ENCODE peak calls at places on chromosome 22, in five cellular contexts. One of them, this sample, is unnamed.

GRCh38 chr22:23251445-23252093 is 71.3 kb downstream of the BCR start:
- DNase-seq in M059J: peak
- DNase-seq in brain microvascular endothelial cell: no peak
- DNase-seq in A549: peak
- DNase-seq in HL-60: no peak
- DNase-seq in this sample: no peak

GRCh38 chr22:37739000-37739399 is 42.2 kb downstream of the TRIOBP start:
- DNase-seq in M059J: no peak
- DNase-seq in brain microvascular endothelial cell: no peak
- DNase-seq in A549: no peak
- DNase-seq in HL-60: no peak
- DNase-seq in this sample: no peak

GRCh38 chr22:29093030-29093429 is 20.2 kb downstream of the KREMEN1 start:
- DNase-seq in M059J: no peak
- DNase-seq in brain microvascular endothelial cell: no peak
- DNase-seq in A549: no peak
- DNase-seq in HL-60: no peak
- DNase-seq in this sample: no peak

GRCh38 chr22:39090426-39091064 is 6.5 kb upstream of the APOBEC3H start:
- DNase-seq in M059J: peak
- DNase-seq in brain microvascular endothelial cell: no peak
- DNase-seq in A549: no peak
- DNase-seq in HL-60: no peak
- DNase-seq in this sample: peak

GRCh38 chr22:19773470-19774040 is 13.0 kb downstream of the TBX1 start:
- DNase-seq in M059J: no peak
- DNase-seq in brain microvascular endothelial cell: no peak
- DNase-seq in A549: no peak
- DNase-seq in HL-60: no peak
- DNase-seq in this sample: no peak

GRCh38 chr22:27632451-27633295 is 168.9 kb downstream of the MN1 start:
- DNase-seq in M059J: no peak
- DNase-seq in brain microvascular endothelial cell: no peak
- DNase-seq in A549: no peak
- DNase-seq in HL-60: no peak
- DNase-seq in this sample: no peak

GRCh38 chr22:25774575-25775026 is 32.6 kb downstream of the MYO18B start:
- DNase-seq in M059J: no peak
- DNase-seq in brain microvascular endothelial cell: no peak
- DNase-seq in A549: no peak
- DNase-seq in HL-60: no peak
- DNase-seq in this sample: no peak

GRCh38 chr22:44437493-44438015 is 60.5 kb downstream of the RTL6 start:
- DNase-seq in M059J: peak
- DNase-seq in brain microvascular endothelial cell: no peak
- DNase-seq in A549: no peak
- DNase-seq in HL-60: no peak
- DNase-seq in this sample: no peak

GRCh38 chr22:26066534-26066933 is 102.7 kb upstream of the SEZ6L start:
- DNase-seq in M059J: no peak
- DNase-seq in brain microvascular endothelial cell: no peak
- DNase-seq in A549: no peak
- DNase-seq in HL-60: no peak
- DNase-seq in this sample: no peak

GRCh38 chr22:44887941-44888366 is 121.9 kb downstream of the PHF21B start:
- DNase-seq in M059J: no peak
- DNase-seq in brain microvascular endothelial cell: no peak
- DNase-seq in A549: no peak
- DNase-seq in HL-60: no peak
- DNase-seq in this sample: no peak

GRCh38 chr22:17436981-17437410 is 67.7 kb downstream of the CECR2 start:
- DNase-seq in M059J: no peak
- DNase-seq in brain microvascular endothelial cell: no peak
- DNase-seq in A549: no peak
- DNase-seq in HL-60: no peak
- DNase-seq in this sample: no peak

GRCh38 chr22:31269892-31270574 is 22.3 kb downstream of the PIK3IP1 start:
- DNase-seq in M059J: no peak
- DNase-seq in brain microvascular endothelial cell: no peak
- DNase-seq in A549: no peak
- DNase-seq in HL-60: no peak
- DNase-seq in this sample: peak

GRCh38 chr22:42648368-42649260 is 578 bp downstream of the CYB5R3 start:
- DNase-seq in M059J: no peak
- DNase-seq in brain microvascular endothelial cell: no peak
- DNase-seq in A549: peak
- DNase-seq in HL-60: peak
- DNase-seq in this sample: peak

GRCh38 chr22:23219787-23220484 is 39.6 kb downstream of the BCR start:
- DNase-seq in M059J: peak
- DNase-seq in brain microvascular endothelial cell: peak
- DNase-seq in A549: no peak
- DNase-seq in HL-60: peak
- DNase-seq in this sample: no peak

GRCh38 chr22:37416806-37417205 is 10.5 kb downstream of the ELFN2 start:
- DNase-seq in M059J: peak
- DNase-seq in brain microvascular endothelial cell: no peak
- DNase-seq in A549: no peak
- DNase-seq in HL-60: no peak
- DNase-seq in this sample: peak

GRCh38 chr22:35674335-35674734 is 26.1 kb downstream of the APOL6 start:
- DNase-seq in M059J: no peak
- DNase-seq in brain microvascular endothelial cell: no peak
- DNase-seq in A549: no peak
- DNase-seq in HL-60: no peak
- DNase-seq in this sample: no peak

GRCh38 chr22:36144886-36145541 is 15.5 kb downstream of the APOL3 start:
- DNase-seq in M059J: peak
- DNase-seq in brain microvascular endothelial cell: peak
- DNase-seq in A549: peak
- DNase-seq in HL-60: no peak
- DNase-seq in this sample: peak

GRCh38 chr22:39177791-39178190 is 25.3 kb upstream of the CBX7 start:
- DNase-seq in M059J: no peak
- DNase-seq in brain microvascular endothelial cell: no peak
- DNase-seq in A549: no peak
- DNase-seq in HL-60: no peak
- DNase-seq in this sample: no peak

GRCh38 chr22:35538801-35539321 is 1.8 kb upstream of the RASD2 start:
- DNase-seq in M059J: peak
- DNase-seq in brain microvascular endothelial cell: no peak
- DNase-seq in A549: peak
- DNase-seq in HL-60: no peak
- DNase-seq in this sample: no peak

GRCh38 chr22:45742866-45743450 is 71.3 kb downstream of the ATXN10 start:
- DNase-seq in M059J: peak
- DNase-seq in brain microvascular endothelial cell: peak
- DNase-seq in A549: no peak
- DNase-seq in HL-60: peak
- DNase-seq in this sample: peak

GRCh38 chr22:44382461-44383038 is 69.8 kb upstream of the SHISAL1 start:
- DNase-seq in M059J: no peak
- DNase-seq in brain microvascular endothelial cell: no peak
- DNase-seq in A549: no peak
- DNase-seq in HL-60: no peak
- DNase-seq in this sample: no peak

GRCh38 chr22:36065775-36066544 is 37.3 kb upstream of the RBFOX2 start:
- DNase-seq in M059J: peak
- DNase-seq in brain microvascular endothelial cell: peak
- DNase-seq in A549: peak
- DNase-seq in HL-60: peak
- DNase-seq in this sample: peak

GRCh38 chr22:45101828-45102227 is 61.9 kb upstream of the NUP50 start:
- DNase-seq in M059J: peak
- DNase-seq in brain microvascular endothelial cell: peak
- DNase-seq in A549: peak
- DNase-seq in HL-60: peak
- DNase-seq in this sample: no peak

GRCh38 chr22:41598891-41599635 is 9.4 kb upstream of the PMM1 start:
- DNase-seq in M059J: no peak
- DNase-seq in brain microvascular endothelial cell: no peak
- DNase-seq in A549: no peak
- DNase-seq in HL-60: no peak
- DNase-seq in this sample: no peak

GRCh38 chr22:50621491-50621880 is 6.5 kb downstream of the ARSA start:
- DNase-seq in M059J: no peak
- DNase-seq in brain microvascular endothelial cell: no peak
- DNase-seq in A549: no peak
- DNase-seq in HL-60: peak
- DNase-seq in this sample: no peak